ENCODE peak calls at places on chromosome 19, in eight cellular contexts. One of them, this sample, is unnamed.

GRCh38 chr19:13396256-13397080 is 109.8 kb downstream of the CACNA1A start:
- DNase-seq in anterior cingulate cortex: peak
- DNase-seq in stimulated activated CD4-positive, alpha-beta T cell treated with anti-CD3 and anti-CD28 coated beads, Interleukin-2, amount 100 ng/mL, for 48 hours: no peak
- DNase-seq in NCI-H2081: no peak
- DNase-seq in T-helper 2 cell: no peak
- DNase-seq in EL: peak
- DNase-seq in naive thymus-derived CD8-positive, alpha-beta T cell: no peak
- DNase-seq in activated T-cell treated with anti-CD3 and anti-CD28 coated beads, Interleukin-2, amount 50 U/mL, for 24 hours: peak
- DNase-seq in this sample: no peak

GRCh38 chr19:17300992-17301585 is 2.1 kb downstream of the ABHD8 start:
- DNase-seq in anterior cingulate cortex: no peak
- DNase-seq in stimulated activated CD4-positive, alpha-beta T cell treated with anti-CD3 and anti-CD28 coated beads, Interleukin-2, amount 100 ng/mL, for 48 hours: no peak
- DNase-seq in NCI-H2081: no peak
- DNase-seq in T-helper 2 cell: no peak
- DNase-seq in EL: no peak
- DNase-seq in naive thymus-derived CD8-positive, alpha-beta T cell: no peak
- DNase-seq in activated T-cell treated with anti-CD3 and anti-CD28 coated beads, Interleukin-2, amount 50 U/mL, for 24 hours: no peak
- DNase-seq in this sample: no peak

GRCh38 chr19:31144471-31144870 is 204.8 kb downstream of the TSHZ3 start:
- DNase-seq in anterior cingulate cortex: no peak
- DNase-seq in stimulated activated CD4-positive, alpha-beta T cell treated with anti-CD3 and anti-CD28 coated beads, Interleukin-2, amount 100 ng/mL, for 48 hours: no peak
- DNase-seq in NCI-H2081: no peak
- DNase-seq in T-helper 2 cell: no peak
- DNase-seq in EL: no peak
- DNase-seq in naive thymus-derived CD8-positive, alpha-beta T cell: no peak
- DNase-seq in activated T-cell treated with anti-CD3 and anti-CD28 coated beads, Interleukin-2, amount 50 U/mL, for 24 hours: no peak
- DNase-seq in this sample: no peak

GRCh38 chr19:50725218-50725931 is 2.2 kb downstream of the CLEC11A start:
- DNase-seq in anterior cingulate cortex: no peak
- DNase-seq in stimulated activated CD4-positive, alpha-beta T cell treated with anti-CD3 and anti-CD28 coated beads, Interleukin-2, amount 100 ng/mL, for 48 hours: no peak
- DNase-seq in NCI-H2081: no peak
- DNase-seq in T-helper 2 cell: no peak
- DNase-seq in EL: no peak
- DNase-seq in naive thymus-derived CD8-positive, alpha-beta T cell: no peak
- DNase-seq in activated T-cell treated with anti-CD3 and anti-CD28 coated beads, Interleukin-2, amount 50 U/mL, for 24 hours: no peak
- DNase-seq in this sample: no peak

GRCh38 chr19:20879501-20879900 is 43.5 kb upstream of the ZNF85 start:
- DNase-seq in anterior cingulate cortex: no peak
- DNase-seq in stimulated activated CD4-positive, alpha-beta T cell treated with anti-CD3 and anti-CD28 coated beads, Interleukin-2, amount 100 ng/mL, for 48 hours: no peak
- DNase-seq in NCI-H2081: no peak
- DNase-seq in T-helper 2 cell: no peak
- DNase-seq in EL: no peak
- DNase-seq in naive thymus-derived CD8-positive, alpha-beta T cell: no peak
- DNase-seq in activated T-cell treated with anti-CD3 and anti-CD28 coated beads, Interleukin-2, amount 50 U/mL, for 24 hours: no peak
- DNase-seq in this sample: no peak

GRCh38 chr19:10855879-10856522 is 7.8 kb downstream of the C19orf38 start:
- DNase-seq in anterior cingulate cortex: no peak
- DNase-seq in stimulated activated CD4-positive, alpha-beta T cell treated with anti-CD3 and anti-CD28 coated beads, Interleukin-2, amount 100 ng/mL, for 48 hours: no peak
- DNase-seq in NCI-H2081: no peak
- DNase-seq in T-helper 2 cell: no peak
- DNase-seq in EL: peak
- DNase-seq in naive thymus-derived CD8-positive, alpha-beta T cell: no peak
- DNase-seq in activated T-cell treated with anti-CD3 and anti-CD28 coated beads, Interleukin-2, amount 50 U/mL, for 24 hours: no peak
- DNase-seq in this sample: no peak

GRCh38 chr19:43438291-43439162 is 23.8 kb downstream of the TEX101 start:
- DNase-seq in anterior cingulate cortex: peak
- DNase-seq in stimulated activated CD4-positive, alpha-beta T cell treated with anti-CD3 and anti-CD28 coated beads, Interleukin-2, amount 100 ng/mL, for 48 hours: no peak
- DNase-seq in NCI-H2081: no peak
- DNase-seq in T-helper 2 cell: no peak
- DNase-seq in EL: peak
- DNase-seq in naive thymus-derived CD8-positive, alpha-beta T cell: no peak
- DNase-seq in activated T-cell treated with anti-CD3 and anti-CD28 coated beads, Interleukin-2, amount 50 U/mL, for 24 hours: no peak
- DNase-seq in this sample: no peak

GRCh38 chr19:3142292-3142670 is 6.4 kb downstream of the GNA15 start:
- DNase-seq in anterior cingulate cortex: no peak
- DNase-seq in stimulated activated CD4-positive, alpha-beta T cell treated with anti-CD3 and anti-CD28 coated beads, Interleukin-2, amount 100 ng/mL, for 48 hours: peak
- DNase-seq in NCI-H2081: no peak
- DNase-seq in T-helper 2 cell: no peak
- DNase-seq in EL: peak
- DNase-seq in naive thymus-derived CD8-positive, alpha-beta T cell: no peak
- DNase-seq in activated T-cell treated with anti-CD3 and anti-CD28 coated beads, Interleukin-2, amount 50 U/mL, for 24 hours: no peak
- DNase-seq in this sample: peak

GRCh38 chr19:11238781-11239376 is 540 bp upstream of the ANGPTL8 start:
- DNase-seq in anterior cingulate cortex: no peak
- DNase-seq in stimulated activated CD4-positive, alpha-beta T cell treated with anti-CD3 and anti-CD28 coated beads, Interleukin-2, amount 100 ng/mL, for 48 hours: no peak
- DNase-seq in NCI-H2081: no peak
- DNase-seq in T-helper 2 cell: no peak
- DNase-seq in EL: no peak
- DNase-seq in naive thymus-derived CD8-positive, alpha-beta T cell: no peak
- DNase-seq in activated T-cell treated with anti-CD3 and anti-CD28 coated beads, Interleukin-2, amount 50 U/mL, for 24 hours: no peak
- DNase-seq in this sample: no peak

GRCh38 chr19:7751157-7751783 is 3.9 kb upstream of the CD209 start:
- DNase-seq in anterior cingulate cortex: no peak
- DNase-seq in stimulated activated CD4-positive, alpha-beta T cell treated with anti-CD3 and anti-CD28 coated beads, Interleukin-2, amount 100 ng/mL, for 48 hours: peak
- DNase-seq in NCI-H2081: no peak
- DNase-seq in T-helper 2 cell: no peak
- DNase-seq in EL: no peak
- DNase-seq in naive thymus-derived CD8-positive, alpha-beta T cell: peak
- DNase-seq in activated T-cell treated with anti-CD3 and anti-CD28 coated beads, Interleukin-2, amount 50 U/mL, for 24 hours: peak
- DNase-seq in this sample: no peak

GRCh38 chr19:47686679-47687450 is 26.4 kb upstream of the EHD2 start:
- DNase-seq in anterior cingulate cortex: no peak
- DNase-seq in stimulated activated CD4-positive, alpha-beta T cell treated with anti-CD3 and anti-CD28 coated beads, Interleukin-2, amount 100 ng/mL, for 48 hours: no peak
- DNase-seq in NCI-H2081: no peak
- DNase-seq in T-helper 2 cell: no peak
- DNase-seq in EL: no peak
- DNase-seq in naive thymus-derived CD8-positive, alpha-beta T cell: no peak
- DNase-seq in activated T-cell treated with anti-CD3 and anti-CD28 coated beads, Interleukin-2, amount 50 U/mL, for 24 hours: no peak
- DNase-seq in this sample: no peak

GRCh38 chr19:47005873-47006272 is 13.8 kb upstream of the NPAS1 start:
- DNase-seq in anterior cingulate cortex: no peak
- DNase-seq in stimulated activated CD4-positive, alpha-beta T cell treated with anti-CD3 and anti-CD28 coated beads, Interleukin-2, amount 100 ng/mL, for 48 hours: no peak
- DNase-seq in NCI-H2081: peak
- DNase-seq in T-helper 2 cell: no peak
- DNase-seq in EL: no peak
- DNase-seq in naive thymus-derived CD8-positive, alpha-beta T cell: no peak
- DNase-seq in activated T-cell treated with anti-CD3 and anti-CD28 coated beads, Interleukin-2, amount 50 U/mL, for 24 hours: no peak
- DNase-seq in this sample: no peak

GRCh38 chr19:50924576-50924975 is 13.4 kb upstream of the KLK4 start:
- DNase-seq in anterior cingulate cortex: peak
- DNase-seq in stimulated activated CD4-positive, alpha-beta T cell treated with anti-CD3 and anti-CD28 coated beads, Interleukin-2, amount 100 ng/mL, for 48 hours: no peak
- DNase-seq in NCI-H2081: no peak
- DNase-seq in T-helper 2 cell: no peak
- DNase-seq in EL: no peak
- DNase-seq in naive thymus-derived CD8-positive, alpha-beta T cell: no peak
- DNase-seq in activated T-cell treated with anti-CD3 and anti-CD28 coated beads, Interleukin-2, amount 50 U/mL, for 24 hours: no peak
- DNase-seq in this sample: no peak

GRCh38 chr19:374183-374885 is 29.7 kb upstream of the MIER2 start:
- DNase-seq in anterior cingulate cortex: no peak
- DNase-seq in stimulated activated CD4-positive, alpha-beta T cell treated with anti-CD3 and anti-CD28 coated beads, Interleukin-2, amount 100 ng/mL, for 48 hours: no peak
- DNase-seq in NCI-H2081: peak
- DNase-seq in T-helper 2 cell: no peak
- DNase-seq in EL: no peak
- DNase-seq in naive thymus-derived CD8-positive, alpha-beta T cell: no peak
- DNase-seq in activated T-cell treated with anti-CD3 and anti-CD28 coated beads, Interleukin-2, amount 50 U/mL, for 24 hours: no peak
- DNase-seq in this sample: no peak

GRCh38 chr19:19613456-19613855 is 5.0 kb downstream of the PBX4 start:
- DNase-seq in anterior cingulate cortex: no peak
- DNase-seq in stimulated activated CD4-positive, alpha-beta T cell treated with anti-CD3 and anti-CD28 coated beads, Interleukin-2, amount 100 ng/mL, for 48 hours: no peak
- DNase-seq in NCI-H2081: no peak
- DNase-seq in T-helper 2 cell: no peak
- DNase-seq in EL: peak
- DNase-seq in naive thymus-derived CD8-positive, alpha-beta T cell: no peak
- DNase-seq in activated T-cell treated with anti-CD3 and anti-CD28 coated beads, Interleukin-2, amount 50 U/mL, for 24 hours: no peak
- DNase-seq in this sample: no peak

GRCh38 chr19:38486731-38487336 is 53.3 kb downstream of the RYR1 start:
- DNase-seq in anterior cingulate cortex: no peak
- DNase-seq in stimulated activated CD4-positive, alpha-beta T cell treated with anti-CD3 and anti-CD28 coated beads, Interleukin-2, amount 100 ng/mL, for 48 hours: no peak
- DNase-seq in NCI-H2081: no peak
- DNase-seq in T-helper 2 cell: no peak
- DNase-seq in EL: no peak
- DNase-seq in naive thymus-derived CD8-positive, alpha-beta T cell: no peak
- DNase-seq in activated T-cell treated with anti-CD3 and anti-CD28 coated beads, Interleukin-2, amount 50 U/mL, for 24 hours: no peak
- DNase-seq in this sample: no peak

GRCh38 chr19:40662925-40663711 is 27.3 kb downstream of the NUMBL start:
- DNase-seq in anterior cingulate cortex: peak
- DNase-seq in stimulated activated CD4-positive, alpha-beta T cell treated with anti-CD3 and anti-CD28 coated beads, Interleukin-2, amount 100 ng/mL, for 48 hours: peak
- DNase-seq in NCI-H2081: peak
- DNase-seq in T-helper 2 cell: peak
- DNase-seq in EL: peak
- DNase-seq in naive thymus-derived CD8-positive, alpha-beta T cell: peak
- DNase-seq in activated T-cell treated with anti-CD3 and anti-CD28 coated beads, Interleukin-2, amount 50 U/mL, for 24 hours: peak
- DNase-seq in this sample: peak

GRCh38 chr19:4082172-4082571 is 15.5 kb upstream of the ZBTB7A start:
- DNase-seq in anterior cingulate cortex: no peak
- DNase-seq in stimulated activated CD4-positive, alpha-beta T cell treated with anti-CD3 and anti-CD28 coated beads, Interleukin-2, amount 100 ng/mL, for 48 hours: no peak
- DNase-seq in NCI-H2081: no peak
- DNase-seq in T-helper 2 cell: no peak
- DNase-seq in EL: no peak
- DNase-seq in naive thymus-derived CD8-positive, alpha-beta T cell: no peak
- DNase-seq in activated T-cell treated with anti-CD3 and anti-CD28 coated beads, Interleukin-2, amount 50 U/mL, for 24 hours: no peak
- DNase-seq in this sample: no peak

GRCh38 chr19:2533686-2534085 is 57.8 kb downstream of the GADD45B start:
- DNase-seq in anterior cingulate cortex: no peak
- DNase-seq in stimulated activated CD4-positive, alpha-beta T cell treated with anti-CD3 and anti-CD28 coated beads, Interleukin-2, amount 100 ng/mL, for 48 hours: no peak
- DNase-seq in NCI-H2081: no peak
- DNase-seq in T-helper 2 cell: no peak
- DNase-seq in EL: peak
- DNase-seq in naive thymus-derived CD8-positive, alpha-beta T cell: no peak
- DNase-seq in activated T-cell treated with anti-CD3 and anti-CD28 coated beads, Interleukin-2, amount 50 U/mL, for 24 hours: no peak
- DNase-seq in this sample: no peak

GRCh38 chr19:2016041-2016807 is 710 bp upstream of the BTBD2 start:
- DNase-seq in anterior cingulate cortex: peak
- DNase-seq in stimulated activated CD4-positive, alpha-beta T cell treated with anti-CD3 and anti-CD28 coated beads, Interleukin-2, amount 100 ng/mL, for 48 hours: peak
- DNase-seq in NCI-H2081: peak
- DNase-seq in T-helper 2 cell: no peak
- DNase-seq in EL: peak
- DNase-seq in naive thymus-derived CD8-positive, alpha-beta T cell: peak
- DNase-seq in activated T-cell treated with anti-CD3 and anti-CD28 coated beads, Interleukin-2, amount 50 U/mL, for 24 hours: peak
- DNase-seq in this sample: no peak

GRCh38 chr19:46202872-46203860 is 26.4 kb upstream of the IGFL1 start:
- DNase-seq in anterior cingulate cortex: no peak
- DNase-seq in stimulated activated CD4-positive, alpha-beta T cell treated with anti-CD3 and anti-CD28 coated beads, Interleukin-2, amount 100 ng/mL, for 48 hours: no peak
- DNase-seq in NCI-H2081: no peak
- DNase-seq in T-helper 2 cell: no peak
- DNase-seq in EL: no peak
- DNase-seq in naive thymus-derived CD8-positive, alpha-beta T cell: no peak
- DNase-seq in activated T-cell treated with anti-CD3 and anti-CD28 coated beads, Interleukin-2, amount 50 U/mL, for 24 hours: no peak
- DNase-seq in this sample: no peak

GRCh38 chr19:18312021-18312534 is 10.8 kb downstream of the LSM4 start:
- DNase-seq in anterior cingulate cortex: no peak
- DNase-seq in stimulated activated CD4-positive, alpha-beta T cell treated with anti-CD3 and anti-CD28 coated beads, Interleukin-2, amount 100 ng/mL, for 48 hours: no peak
- DNase-seq in NCI-H2081: no peak
- DNase-seq in T-helper 2 cell: no peak
- DNase-seq in EL: no peak
- DNase-seq in naive thymus-derived CD8-positive, alpha-beta T cell: no peak
- DNase-seq in activated T-cell treated with anti-CD3 and anti-CD28 coated beads, Interleukin-2, amount 50 U/mL, for 24 hours: no peak
- DNase-seq in this sample: no peak

GRCh38 chr19:51628153-51628939 is 1.9 kb downstream of the SIGLEC5 start:
- DNase-seq in anterior cingulate cortex: no peak
- DNase-seq in stimulated activated CD4-positive, alpha-beta T cell treated with anti-CD3 and anti-CD28 coated beads, Interleukin-2, amount 100 ng/mL, for 48 hours: no peak
- DNase-seq in NCI-H2081: no peak
- DNase-seq in T-helper 2 cell: no peak
- DNase-seq in EL: no peak
- DNase-seq in naive thymus-derived CD8-positive, alpha-beta T cell: no peak
- DNase-seq in activated T-cell treated with anti-CD3 and anti-CD28 coated beads, Interleukin-2, amount 50 U/mL, for 24 hours: no peak
- DNase-seq in this sample: no peak

GRCh38 chr19:40143612-40144011 is 47.6 kb upstream of the MAP3K10 start:
- DNase-seq in anterior cingulate cortex: no peak
- DNase-seq in stimulated activated CD4-positive, alpha-beta T cell treated with anti-CD3 and anti-CD28 coated beads, Interleukin-2, amount 100 ng/mL, for 48 hours: no peak
- DNase-seq in NCI-H2081: no peak
- DNase-seq in T-helper 2 cell: no peak
- DNase-seq in EL: no peak
- DNase-seq in naive thymus-derived CD8-positive, alpha-beta T cell: no peak
- DNase-seq in activated T-cell treated with anti-CD3 and anti-CD28 coated beads, Interleukin-2, amount 50 U/mL, for 24 hours: peak
- DNase-seq in this sample: no peak

GRCh38 chr19:8654591-8655339 is 24.3 kb downstream of the NFILZ start:
- DNase-seq in anterior cingulate cortex: no peak
- DNase-seq in stimulated activated CD4-positive, alpha-beta T cell treated with anti-CD3 and anti-CD28 coated beads, Interleukin-2, amount 100 ng/mL, for 48 hours: peak
- DNase-seq in NCI-H2081: peak
- DNase-seq in T-helper 2 cell: peak
- DNase-seq in EL: peak
- DNase-seq in naive thymus-derived CD8-positive, alpha-beta T cell: peak
- DNase-seq in activated T-cell treated with anti-CD3 and anti-CD28 coated beads, Interleukin-2, amount 50 U/mL, for 24 hours: peak
- DNase-seq in this sample: no peak

GRCh38 chr19:53388168-53388567 is 6.8 kb upstream of the ZNF765 start:
- DNase-seq in anterior cingulate cortex: no peak
- DNase-seq in stimulated activated CD4-positive, alpha-beta T cell treated with anti-CD3 and anti-CD28 coated beads, Interleukin-2, amount 100 ng/mL, for 48 hours: no peak
- DNase-seq in NCI-H2081: no peak
- DNase-seq in T-helper 2 cell: no peak
- DNase-seq in EL: peak
- DNase-seq in naive thymus-derived CD8-positive, alpha-beta T cell: no peak
- DNase-seq in activated T-cell treated with anti-CD3 and anti-CD28 coated beads, Interleukin-2, amount 50 U/mL, for 24 hours: no peak
- DNase-seq in this sample: no peak

GRCh38 chr19:38658462-38659306 is 11.2 kb downstream of the ACTN4 start:
- DNase-seq in anterior cingulate cortex: no peak
- DNase-seq in stimulated activated CD4-positive, alpha-beta T cell treated with anti-CD3 and anti-CD28 coated beads, Interleukin-2, amount 100 ng/mL, for 48 hours: no peak
- DNase-seq in NCI-H2081: peak
- DNase-seq in T-helper 2 cell: no peak
- DNase-seq in EL: peak
- DNase-seq in naive thymus-derived CD8-positive, alpha-beta T cell: no peak
- DNase-seq in activated T-cell treated with anti-CD3 and anti-CD28 coated beads, Interleukin-2, amount 50 U/mL, for 24 hours: no peak
- DNase-seq in this sample: peak

GRCh38 chr19:39128511-39129079 is 3.0 kb downstream of the PAK4 start:
- DNase-seq in anterior cingulate cortex: peak
- DNase-seq in stimulated activated CD4-positive, alpha-beta T cell treated with anti-CD3 and anti-CD28 coated beads, Interleukin-2, amount 100 ng/mL, for 48 hours: no peak
- DNase-seq in NCI-H2081: no peak
- DNase-seq in T-helper 2 cell: no peak
- DNase-seq in EL: no peak
- DNase-seq in naive thymus-derived CD8-positive, alpha-beta T cell: no peak
- DNase-seq in activated T-cell treated with anti-CD3 and anti-CD28 coated beads, Interleukin-2, amount 50 U/mL, for 24 hours: no peak
- DNase-seq in this sample: no peak

GRCh38 chr19:30923096-30923495 is 426.1 kb downstream of the TSHZ3 start:
- DNase-seq in anterior cingulate cortex: no peak
- DNase-seq in stimulated activated CD4-positive, alpha-beta T cell treated with anti-CD3 and anti-CD28 coated beads, Interleukin-2, amount 100 ng/mL, for 48 hours: no peak
- DNase-seq in NCI-H2081: no peak
- DNase-seq in T-helper 2 cell: no peak
- DNase-seq in EL: no peak
- DNase-seq in naive thymus-derived CD8-positive, alpha-beta T cell: no peak
- DNase-seq in activated T-cell treated with anti-CD3 and anti-CD28 coated beads, Interleukin-2, amount 50 U/mL, for 24 hours: no peak
- DNase-seq in this sample: no peak

GRCh38 chr19:28887920-28888618 is 324.9 kb downstream of the UQCRFS1 start:
- DNase-seq in anterior cingulate cortex: no peak
- DNase-seq in stimulated activated CD4-positive, alpha-beta T cell treated with anti-CD3 and anti-CD28 coated beads, Interleukin-2, amount 100 ng/mL, for 48 hours: no peak
- DNase-seq in NCI-H2081: no peak
- DNase-seq in T-helper 2 cell: no peak
- DNase-seq in EL: no peak
- DNase-seq in naive thymus-derived CD8-positive, alpha-beta T cell: no peak
- DNase-seq in activated T-cell treated with anti-CD3 and anti-CD28 coated beads, Interleukin-2, amount 50 U/mL, for 24 hours: no peak
- DNase-seq in this sample: no peak